ENCODE peak calls at places on chromosome 5, in eight cellular contexts. X, F, W, E, T, M, S and N are unnamed samples.

GRCh38 chr5:77639624-77640023 is 1.1 kb upstream of the OTP start:
- DNase-seq in X (no peak), F (no peak), W (no peak), E (no peak), T (no peak), M (no peak), S (no peak), N (no peak)

GRCh38 chr5:143405063-143405746 is 1.7 kb upstream of the NR3C1 start:
- DNase-seq in X (peak; percentile 79), F (peak; percentile 56), W (peak; percentile 85), E (peak; percentile 91), T (peak; percentile 80), M (peak; percentile 86), S (peak; percentile 90), N (no peak)

GRCh38 chr5:153005711-153006110 is 484.8 kb upstream of the GRIA1 start:
- DNase-seq in X (no peak), F (no peak), W (no peak), E (no peak), T (no peak), M (no peak), S (no peak), N (no peak)

GRCh38 chr5:33892419-33893151 is 795 bp upstream of the ADAMTS12 start:
- DNase-seq in X (peak; percentile 91), F (peak; percentile 91), W (no peak), E (peak; percentile 93), T (peak; percentile 99), M (peak; percentile 55), S (no peak), N (no peak)

GRCh38 chr5:139091439-139092156 is 106.6 kb downstream of the SIL1 start:
- DNase-seq in X (no peak), F (no peak), W (no peak), E (peak; percentile 5), T (no peak), M (no peak), S (peak; percentile 2), N (no peak)

GRCh38 chr5:149387081-149387611 is 8.1 kb upstream of the IL17B start:
- DNase-seq in X (no peak), F (no peak), W (no peak), E (peak; percentile 42), T (peak; percentile 50), M (no peak), S (no peak), N (no peak)

GRCh38 chr5:73395274-73395673 is 53.3 kb downstream of the FOXD1 start:
- DNase-seq in X (no peak), F (no peak), W (no peak), E (no peak), T (peak; percentile 89), M (no peak), S (no peak), N (no peak)

GRCh38 chr5:68405026-68405684 is 189.6 kb downstream of the PIK3R1 start:
- DNase-seq in X (peak; percentile 10), F (peak; percentile 4), W (no peak), E (peak; percentile 25), T (peak; percentile 16), M (no peak), S (no peak), N (no peak)

GRCh38 chr5:157761690-157762611 is 18.4 kb downstream of the LSM11 start:
- DNase-seq in X (peak; percentile 30), F (peak; percentile 86), W (peak; percentile 66), E (peak; percentile 77), T (peak; percentile 63), M (peak; percentile 88), S (peak; percentile 79), N (no peak)

GRCh38 chr5:132500244-132500930 is 9.8 kb upstream of the IRF1 start:
- DNase-seq in X (no peak), F (no peak), W (peak; percentile 48), E (no peak), T (no peak), M (no peak), S (no peak), N (no peak)

GRCh38 chr5:132500931-132501628 is 10.5 kb upstream of the IRF1 start:
- DNase-seq in X (peak; percentile 45), F (peak; percentile 56), W (peak; percentile 80), E (peak; percentile 61), T (peak; percentile 40), M (peak; percentile 82), S (peak; percentile 89), N (no peak)

GRCh38 chr5:132498152-132498551 is 7.6 kb upstream of the IRF1 start:
- DNase-seq in X (no peak), F (peak; percentile 56), W (peak; percentile 19), E (peak; percentile 85), T (peak; percentile 40), M (no peak), S (no peak), N (no peak)

GRCh38 chr5:132498686-132499271 is 8.2 kb upstream of the IRF1 start:
- DNase-seq in X (no peak), F (peak; percentile 21), W (peak; percentile 95), E (no peak), T (peak; percentile 48), M (no peak), S (no peak), N (no peak)

DNA sequence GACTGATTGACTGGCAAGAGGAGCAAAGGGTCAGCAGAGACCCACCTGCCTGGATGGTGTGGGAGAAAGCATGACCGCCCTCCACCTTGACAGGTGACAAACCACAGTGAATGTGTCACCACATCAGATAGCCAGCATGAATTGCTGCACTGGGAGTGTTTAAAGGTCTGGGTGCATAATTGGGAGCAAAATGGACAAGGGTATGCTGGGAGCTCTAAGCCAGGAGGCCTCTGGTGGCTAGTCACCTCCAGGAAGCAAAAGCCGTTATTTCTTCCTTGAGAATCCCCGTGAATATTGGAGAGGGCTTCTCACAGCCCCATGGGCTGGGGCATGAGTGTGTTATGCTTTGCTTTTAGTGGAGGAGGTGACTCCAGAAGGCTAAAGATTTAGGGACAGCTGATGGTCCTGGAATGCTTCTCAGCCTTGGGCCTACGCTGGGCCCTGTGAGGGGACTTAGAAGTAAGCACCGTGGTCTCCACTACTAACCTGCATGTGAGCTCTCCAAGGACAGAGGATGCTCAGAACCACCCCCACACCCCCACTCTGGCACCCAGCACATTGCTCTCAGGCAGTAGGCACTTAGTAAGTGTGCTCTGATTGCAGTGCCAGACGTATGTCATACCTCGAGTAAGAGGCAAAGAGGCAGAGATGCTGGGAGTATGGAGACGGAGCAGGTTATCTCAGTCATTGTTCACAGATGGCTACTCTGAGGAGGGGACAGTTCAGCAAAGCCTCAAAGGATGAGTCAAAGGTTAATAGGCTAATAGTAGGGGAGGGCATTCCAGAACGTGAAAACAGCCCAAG is 9.1 kb upstream of the IRF1 start:
- DNase-seq in X (no peak), F (no peak), W (peak; percentile 22), E (no peak), T (no peak), M (no peak), S (no peak), N (no peak)
- H3K27ac ChIP-seq in X (peak overlapping the region; percentile 37), F (no peak overlapping the region), W (peak overlapping the region; percentile 99), E (no peak overlapping the region), T (no peak overlapping the region), M (no peak overlapping the region), S (no peak overlapping the region), N (no peak overlapping the region)

GRCh38 chr5:171309276-171309525 is 153 bp downstream of the TLX3 start:
- DNase-seq in X (no peak), F (no peak), W (no peak), E (no peak), T (no peak), M (no peak), S (no peak), N (no peak)
- H2AFZ ChIP-seq in X (no peak overlapping the region), F (no peak overlapping the region), W (no peak overlapping the region), E (no peak overlapping the region), T (no peak overlapping the region), M (no peak overlapping the region), S (no peak overlapping the region), N (no peak overlapping the region)

DNA sequence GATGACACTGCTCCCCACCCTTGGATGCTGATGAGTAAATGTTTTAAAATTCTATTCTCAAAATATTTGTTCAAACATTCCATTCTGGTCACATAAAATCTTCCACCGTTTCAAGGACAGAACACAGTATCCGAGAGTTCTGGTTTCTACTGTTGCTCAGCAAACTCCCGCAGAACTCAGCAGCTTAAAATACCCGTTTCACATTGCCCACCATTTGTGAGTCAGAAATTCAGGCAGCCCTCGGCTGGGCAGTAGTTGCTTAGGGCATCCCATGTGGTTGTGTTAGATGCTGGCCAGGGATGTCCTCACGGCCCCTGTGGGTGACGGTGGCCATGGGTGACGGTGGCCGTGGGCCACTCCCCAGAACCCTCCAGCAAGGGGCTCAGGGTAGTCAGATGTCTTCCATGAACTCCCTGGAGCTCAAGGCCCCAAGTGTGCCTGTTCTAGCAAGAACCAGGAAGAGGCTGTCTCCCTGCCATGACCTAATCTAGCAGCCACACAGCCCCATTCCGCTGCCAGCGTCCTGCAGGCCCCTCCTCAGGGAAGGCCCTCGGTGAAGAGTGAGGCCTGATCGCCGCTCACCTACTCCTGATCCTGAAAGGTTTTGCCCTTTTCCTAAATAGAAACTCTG is 17.3 kb downstream of the MGAT1 start:
- DNase-seq in X (no peak), F (peak; percentile 68), W (no peak), E (peak; percentile 93), T (peak; percentile 80), M (no peak), S (no peak), N (no peak)
- H3K27ac ChIP-seq in X (no peak overlapping the region), F (peak overlapping the region; percentile 1), W (no peak overlapping the region), E (peak overlapping the region; percentile 98), T (peak overlapping the region; percentile 94), M (peak overlapping the region; percentile 85), S (no peak overlapping the region), N (peak overlapping the region; percentile 23)

DNA sequence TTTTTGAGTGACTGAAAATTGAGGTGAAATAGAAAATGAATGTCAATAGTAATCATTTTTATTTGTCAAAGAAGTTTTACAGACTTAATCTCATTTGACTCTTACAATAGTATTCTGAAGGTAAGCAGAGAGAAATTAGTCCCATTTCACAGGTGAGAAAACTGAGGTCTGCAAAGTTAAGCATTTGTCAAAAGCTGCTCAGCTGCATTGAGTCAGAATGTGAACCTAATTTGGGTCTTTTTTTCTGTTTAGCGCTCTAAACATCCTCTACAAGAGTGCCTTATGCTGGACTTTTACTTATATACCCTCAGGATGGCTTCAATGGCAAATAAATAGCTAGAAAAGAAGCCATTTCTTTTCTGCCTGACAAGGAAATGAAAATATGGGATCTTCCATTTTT is 135.7 kb downstream of the RASGRF2 start:
- DNase-seq in X (no peak), F (no peak), W (no peak), E (no peak), T (no peak), M (no peak), S (no peak), N (no peak)
- H2AFZ ChIP-seq in X (no peak overlapping the region), F (no peak overlapping the region), W (no peak overlapping the region), E (no peak overlapping the region), T (no peak overlapping the region), M (no peak overlapping the region), S (no peak overlapping the region), N (no peak overlapping the region)

DNA sequence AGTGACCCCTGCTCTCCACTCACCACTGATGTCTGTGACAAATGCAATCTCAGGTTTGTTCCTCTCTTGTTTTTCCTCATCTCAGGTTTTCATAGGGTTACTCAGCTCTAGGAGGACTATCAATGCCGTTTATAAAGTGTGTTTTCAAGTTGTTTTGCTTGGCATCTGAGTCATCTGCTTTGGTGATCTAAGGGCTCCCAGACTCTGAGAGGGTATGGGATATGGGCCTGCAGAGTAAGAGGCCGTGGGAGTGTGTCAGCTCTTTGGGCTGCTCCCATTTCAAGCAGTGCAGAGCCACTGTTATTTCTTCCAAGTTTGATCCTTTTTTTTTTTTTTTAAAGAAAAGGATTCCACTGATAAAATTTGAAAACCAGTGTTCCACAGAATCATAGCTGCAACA is 46.3 kb downstream of the NNT start:
- DNase-seq in X (no peak), F (no peak), W (no peak), E (peak; percentile 82), T (peak; percentile 78), M (no peak), S (no peak), N (no peak)
- H3K27ac ChIP-seq in X (no peak overlapping the region), F (no peak overlapping the region), W (no peak overlapping the region), E (peak overlapping the region; percentile 61), T (peak overlapping the region; percentile 59), M (no peak overlapping the region), S (no peak overlapping the region), N (no peak overlapping the region)